ENCODE peak calls at places on chromosome 2, in six cellular contexts. X, F, U, A, M and C are unnamed samples.

GRCh38 chr2:40751981-40752380 is 300.1 kb upstream of the SLC8A1 start:
- DNase-seq in X (no peak), F (no peak), U (no peak), A (no peak), M (no peak), C (no peak)

GRCh38 chr2:208407667-208408066 is 1.1 kb downstream of the PTH2R start:
- DNase-seq in X (no peak), F (no peak), U (peak), A (no peak), M (peak), C (peak)

GRCh38 chr2:239400000-239400831 is 604 bp downstream of the HDAC4 start:
- DNase-seq in X (peak), F (no peak), U (no peak), A (no peak), M (no peak), C (no peak)

GRCh38 chr2:100919316-100919715 is 82.8 kb upstream of the RPL31 start:
- DNase-seq in X (no peak), F (no peak), U (no peak), A (no peak), M (peak), C (no peak)

GRCh38 chr2:118807668-118808428 is 39.6 kb downstream of the EN1 start:
- DNase-seq in X (no peak), F (no peak), U (no peak), A (no peak), M (peak), C (no peak)

GRCh38 chr2:26633993-26634392 is 7.2 kb downstream of the CIB4 start:
- DNase-seq in X (no peak), F (no peak), U (no peak), A (no peak), M (no peak), C (no peak)

GRCh38 chr2:11582526-11583202 is 48.8 kb downstream of the GREB1 start:
- DNase-seq in X (peak), F (peak), U (peak), A (peak), M (peak), C (peak)

GRCh38 chr2:217026161-217026560 is 166.3 kb upstream of the TNP1 start:
- DNase-seq in X (no peak), F (no peak), U (no peak), A (no peak), M (no peak), C (no peak)

GRCh38 chr2:6372317-6372903 is 493.3 kb downstream of the CMPK2 start:
- DNase-seq in X (no peak), F (no peak), U (no peak), A (no peak), M (no peak), C (peak)

GRCh38 chr2:70469435-70469834 is 84.2 kb downstream of the TGFA start:
- DNase-seq in X (no peak), F (no peak), U (no peak), A (no peak), M (peak), C (no peak)

GRCh38 chr2:159904565-159905281 is 106.7 kb upstream of the CD302 start:
- DNase-seq in X (peak), F (no peak), U (peak), A (peak), M (peak), C (no peak)

GRCh38 chr2:28408764-28409599 is 16.3 kb downstream of the FOSL2 start:
- DNase-seq in X (peak), F (no peak), U (peak), A (peak), M (no peak), C (no peak)

GRCh38 chr2:160091381-160091780 is 29.0 kb upstream of the PLA2R1 start:
- DNase-seq in X (no peak), F (no peak), U (no peak), A (no peak), M (no peak), C (peak)

GRCh38 chr2:158489366-158490112 is 32.8 kb downstream of the PKP4 start:
- DNase-seq in X (no peak), F (no peak), U (peak), A (no peak), M (peak), C (no peak)

GRCh38 chr2:96579422-96579821 is 42.9 kb downstream of the ARID5A start:
- DNase-seq in X (no peak), F (no peak), U (no peak), A (no peak), M (peak), C (no peak)

GRCh38 chr2:72952110-72952823 is 34.9 kb downstream of the EMX1 start:
- DNase-seq in X (no peak), F (no peak), U (no peak), A (no peak), M (peak), C (no peak)
- TF ChIP-seq CTCF in X (no peak), F (no peak), U (no peak), A (no peak), M (peak), C (peak)

GRCh38 chr2:241211276-241211675 is 22.8 kb downstream of the ANO7 start:
- DNase-seq in X (no peak), F (no peak), U (no peak), A (no peak), M (no peak), C (no peak)
- TF ChIP-seq CTCF in X (no peak), F (no peak), U (no peak), A (no peak), M (peak), C (no peak)

DNA sequence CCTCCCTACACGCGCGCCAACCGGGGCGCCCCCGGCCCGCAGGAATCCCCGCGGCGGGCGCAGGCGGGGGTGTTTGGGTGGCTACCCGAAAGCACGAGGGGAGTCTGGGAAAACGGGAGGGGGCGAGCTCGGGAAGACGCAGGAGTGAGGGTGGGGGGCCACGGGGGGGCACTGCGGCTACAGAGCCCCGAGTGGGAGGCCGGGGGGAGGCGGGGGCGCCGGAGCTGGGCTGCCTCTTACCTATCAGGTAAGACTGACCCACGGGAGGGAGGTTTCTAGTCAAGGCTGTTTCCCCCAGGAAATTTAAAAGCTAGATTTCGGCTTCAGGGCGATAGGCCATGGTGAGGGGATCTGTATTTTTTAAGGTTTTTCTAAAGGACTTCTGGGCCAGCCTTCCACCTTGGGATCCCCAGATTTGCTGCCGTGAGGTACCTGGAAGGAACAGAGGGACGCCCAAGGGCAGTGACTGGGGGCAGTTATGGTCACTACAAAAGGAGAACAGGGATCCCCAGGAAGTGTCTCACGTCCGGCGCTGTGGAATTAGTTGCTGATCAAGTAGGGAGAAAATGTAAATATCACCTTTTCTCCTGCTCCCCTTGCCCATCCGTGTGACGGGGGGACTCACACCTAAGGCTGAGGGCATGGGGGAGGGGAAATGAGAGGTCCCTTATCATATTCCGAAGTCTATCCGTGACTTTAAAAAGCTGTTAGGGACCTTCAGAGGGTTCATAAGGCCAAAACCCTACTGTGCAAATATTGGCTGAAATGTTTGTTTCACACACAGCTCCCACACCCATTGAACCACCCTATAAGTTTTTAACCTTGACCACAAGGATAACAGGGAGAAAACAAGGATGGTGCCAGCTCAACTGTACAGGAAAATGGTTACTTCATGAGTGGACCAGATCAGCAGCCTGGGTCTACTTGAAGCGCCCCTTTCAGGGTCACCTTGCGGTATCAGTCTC is 638 bp upstream of the IRS1 start:
- DNase-seq in X (peak), F (no peak), U (no peak), A (no peak), M (peak), C (no peak)
- TF ChIP-seq CTCF in X (peak), F (peak), U (no peak), A (peak), M (no peak), C (peak)

DNA sequence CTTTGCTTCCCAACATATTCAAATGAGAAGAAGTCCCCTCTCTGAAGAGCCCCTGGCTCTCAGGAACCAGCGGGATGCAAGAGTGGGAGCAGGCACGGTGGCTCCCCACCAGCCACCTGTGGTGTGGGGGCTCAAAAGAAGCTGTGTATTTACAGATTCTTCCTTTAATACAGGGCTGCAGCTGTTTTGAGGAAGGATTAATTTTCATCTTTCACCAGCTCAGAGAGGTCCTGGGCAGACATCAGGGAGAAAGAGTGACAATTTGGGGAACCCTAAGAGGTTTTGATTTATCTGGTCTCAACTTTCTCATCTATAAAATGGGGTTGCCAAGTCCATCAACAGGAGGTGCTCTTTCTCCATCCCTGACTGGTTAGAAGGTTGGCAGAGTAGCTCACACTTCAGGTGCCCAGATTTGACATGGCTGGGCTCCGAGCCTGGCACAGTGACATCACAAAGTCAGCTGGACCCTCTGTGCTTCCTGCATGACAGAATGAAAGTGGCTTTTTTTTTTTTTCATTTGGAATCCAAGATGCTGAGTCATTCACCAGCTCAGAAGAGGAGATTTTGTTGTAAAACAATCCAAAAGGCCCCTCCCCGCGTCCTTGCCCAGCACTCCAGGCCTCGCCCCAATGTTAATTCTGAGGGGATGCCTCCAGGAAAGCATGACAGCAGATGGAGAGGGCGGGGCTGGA is 15.5 kb upstream of the SIX2 start:
- DNase-seq in X (no peak), F (no peak), U (peak), A (no peak), M (peak), C (peak)
- TF ChIP-seq CTCF in X (no peak), F (no peak), U (peak), A (no peak), M (peak), C (peak)

GRCh38 chr2:133886735-133887675 is 318.7 kb upstream of the NCKAP5 start:
- DNase-seq in X (peak), F (peak), U (peak), A (peak), M (peak), C (peak)
- TF ChIP-seq CTCF in X (peak), F (peak), U (peak), A (peak), M (peak), C (peak)

DNA sequence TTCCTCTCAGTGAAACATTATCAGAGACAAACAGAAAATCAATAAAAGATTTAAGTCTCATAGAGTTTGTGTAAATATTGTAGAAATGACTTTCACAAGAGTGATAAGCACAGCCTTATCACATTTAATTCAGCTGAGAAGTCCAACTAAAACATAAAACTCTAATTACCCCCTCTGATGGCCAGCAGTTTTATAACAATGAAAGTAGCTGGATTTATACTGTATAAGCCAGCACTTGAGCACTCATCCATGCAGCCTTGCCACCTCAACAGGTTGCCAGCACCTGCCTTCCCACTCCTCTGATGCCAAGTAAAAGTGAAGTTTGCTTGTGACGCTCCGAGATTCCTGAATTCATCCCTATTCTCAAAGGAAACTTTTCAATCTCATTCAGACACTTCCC is 103.0 kb upstream of the STK39 start:
- DNase-seq in X (no peak), F (no peak), U (peak), A (no peak), M (no peak), C (no peak)
- TF ChIP-seq CTCF in X (peak), F (no peak), U (no peak), A (no peak), M (no peak), C (no peak)

GRCh38 chr2:177123048-177123447 is 89.5 kb upstream of the HNRNPA3 start:
- DNase-seq in X (no peak), F (no peak), U (no peak), A (no peak), M (peak), C (no peak)
- TF ChIP-seq CTCF in X (no peak), F (no peak), U (no peak), A (no peak), M (peak), C (no peak)